ENCODE peak calls at places on chromosome 12, in nine cellular contexts. F, U, L, R, M, V, H, S and P are unnamed samples.

GRCh38 chr12:75452675-75453330 is 27.8 kb upstream of the GLIPR1 start:
- DNase-seq in F (peak), U (no peak), L (peak), R (no peak), M (no peak), V (no peak), H (peak), S (peak), P (peak)

GRCh38 chr12:109611223-109611622 is 37.6 kb downstream of the MVK start:
- DNase-seq in F (no peak), U (no peak), L (no peak), R (no peak), M (no peak), V (no peak), H (no peak), S (no peak), P (no peak)

GRCh38 chr12:63802012-63802608 is 22.4 kb downstream of the RXYLT1 start:
- DNase-seq in F (peak), U (peak), L (peak), R (no peak), M (no peak), V (no peak), H (peak), S (peak), P (peak)

GRCh38 chr12:11510671-11511070 is 115.3 kb upstream of the PRB2 start:
- DNase-seq in F (no peak), U (no peak), L (no peak), R (no peak), M (no peak), V (no peak), H (no peak), S (no peak), P (no peak)

GRCh38 chr12:71476513-71476912 is 36.9 kb downstream of the LGR5 start:
- DNase-seq in F (peak), U (no peak), L (peak), R (no peak), M (no peak), V (no peak), H (peak), S (peak), P (peak)

GRCh38 chr12:124603910-124604775 is 36.7 kb upstream of the NCOR2 start:
- DNase-seq in F (peak), U (no peak), L (no peak), R (no peak), M (no peak), V (no peak), H (no peak), S (no peak), P (no peak)

GRCh38 chr12:74292351-74293194 is 245.1 kb upstream of the ATXN7L3B start:
- DNase-seq in F (no peak), U (no peak), L (no peak), R (peak), M (peak), V (no peak), H (no peak), S (no peak), P (no peak)

GRCh38 chr12:92278378-92278828 is 132.8 kb upstream of the BTG1 start:
- DNase-seq in F (peak), U (no peak), L (peak), R (no peak), M (no peak), V (no peak), H (no peak), S (peak), P (peak)

GRCh38 chr12:29709641-29710040 is 74.1 kb downstream of the TMTC1 start:
- DNase-seq in F (no peak), U (no peak), L (no peak), R (no peak), M (no peak), V (no peak), H (no peak), S (no peak), P (no peak)

GRCh38 chr12:124369055-124369900 is 74.4 kb downstream of the RFLNA start:
- DNase-seq in F (peak), U (no peak), L (peak), R (peak), M (peak), V (peak), H (no peak), S (peak), P (peak)

GRCh38 chr12:24845615-24846014 is 103.3 kb downstream of the BCAT1 start:
- DNase-seq in F (peak), U (no peak), L (peak), R (no peak), M (no peak), V (no peak), H (no peak), S (peak), P (no peak)

GRCh38 chr12:64042901-64043300 is 179.2 kb downstream of the KICS2 start:
- DNase-seq in F (peak), U (no peak), L (peak), R (no peak), M (no peak), V (no peak), H (no peak), S (peak), P (peak)

GRCh38 chr12:39095636-39096330 is 190.4 kb upstream of the CPNE8 start:
- DNase-seq in F (no peak), U (no peak), L (no peak), R (no peak), M (no peak), V (no peak), H (no peak), S (no peak), P (no peak)

GRCh38 chr12:76020281-76020680 is 11.3 kb downstream of the PHLDA1 start:
- DNase-seq in F (peak), U (peak), L (peak), R (no peak), M (peak), V (no peak), H (peak), S (peak), P (peak)

DNA sequence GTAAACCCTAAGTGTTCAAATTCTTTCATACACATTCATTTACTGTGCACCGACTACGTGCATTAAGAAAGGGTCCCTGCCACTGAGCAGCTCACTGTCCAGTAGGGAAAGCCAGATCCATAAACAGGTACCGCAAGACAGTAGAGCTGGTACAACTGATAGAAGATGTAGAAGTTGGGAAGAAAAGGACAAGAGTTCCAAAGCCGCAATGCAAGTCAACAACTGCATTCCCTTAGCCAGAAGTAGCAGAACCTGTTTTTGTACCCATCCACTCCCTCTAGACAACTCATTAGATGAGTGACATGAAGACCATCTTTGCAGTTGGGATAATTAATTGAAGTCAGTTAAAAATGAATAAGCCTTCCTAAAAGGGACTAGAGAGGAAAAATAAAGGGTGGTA is 1.3 kb downstream of the SENP1 start:
- DNase-seq in F (no peak), U (no peak), L (no peak), R (no peak), M (no peak), V (no peak), H (peak), S (no peak), P (no peak)
- H3K4me3 ChIP-seq in F (peak), U (peak), L (peak), R (no peak), M (peak), V (peak), H (peak), S (peak), P (peak)

DNA sequence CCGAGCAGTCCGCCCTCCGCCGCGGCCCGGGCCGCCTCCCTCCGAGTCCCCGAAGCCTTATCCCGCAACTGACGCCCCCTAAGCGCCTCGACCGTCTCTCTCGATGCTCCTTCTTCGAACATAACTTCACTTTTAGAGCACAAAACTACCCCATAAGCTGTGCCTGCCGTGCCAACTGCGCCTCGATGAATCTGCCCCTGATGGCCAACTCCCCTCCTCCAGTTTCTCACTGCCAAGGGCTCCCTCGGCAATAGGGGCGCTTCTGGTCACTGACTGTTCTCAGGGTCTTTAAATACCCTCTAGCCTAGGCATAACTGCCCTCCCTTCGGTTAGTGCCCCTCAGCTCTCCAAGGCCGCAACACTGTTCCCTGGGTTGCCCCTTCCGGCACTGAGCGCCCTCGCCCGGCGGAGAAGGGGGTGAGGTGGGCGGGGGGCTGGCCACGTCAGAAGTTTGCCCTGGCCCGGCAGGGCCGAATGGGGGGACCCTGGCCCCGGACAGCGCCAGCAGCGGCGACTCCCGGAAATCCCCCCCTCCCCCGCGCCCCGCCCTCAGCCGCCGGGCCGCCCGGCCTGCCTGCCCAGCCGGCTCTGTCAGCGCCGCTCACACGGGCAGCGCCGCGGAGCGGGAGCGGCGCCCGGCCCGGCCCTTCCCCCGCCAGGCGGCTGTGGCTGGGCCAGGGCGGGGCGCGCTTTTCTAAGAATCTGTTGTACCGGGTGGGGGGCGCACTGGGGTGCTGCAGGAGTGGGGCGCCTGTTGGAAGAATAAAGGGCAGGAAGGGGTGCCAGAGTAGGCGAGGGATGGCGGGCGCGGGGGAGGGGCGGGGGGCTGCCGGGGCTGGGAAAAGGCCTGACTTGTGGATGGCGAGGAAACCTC is 10.6 kb downstream of the RARG start:
- DNase-seq in F (peak), U (peak), L (peak), R (peak), M (peak), V (peak), H (peak), S (peak), P (peak)
- TF ChIP-seq CTCF in F (no peak), U (peak), L (peak), R (no peak), M (no peak), V (peak), H (peak), S (no peak), P (peak)

DNA sequence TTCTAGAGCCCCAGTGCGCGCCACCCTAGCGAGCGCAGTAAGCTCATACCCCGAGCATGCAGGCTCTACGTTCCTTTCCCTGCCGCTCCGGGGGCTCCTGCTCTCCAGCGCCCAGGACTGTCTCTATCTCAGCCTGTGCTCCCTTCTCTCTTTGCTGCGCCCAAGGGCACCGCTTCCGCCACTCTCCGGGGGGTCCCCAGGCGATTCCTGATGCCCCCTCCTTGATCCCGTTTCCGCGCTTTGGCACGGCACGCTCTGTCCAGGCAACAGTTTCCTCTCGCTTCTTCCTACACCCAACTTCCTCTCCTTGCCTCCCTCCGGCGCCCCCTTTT is 791 bp downstream of the TMEM233 start:
- DNase-seq in F (no peak), U (no peak), L (no peak), R (no peak), M (no peak), V (no peak), H (no peak), S (peak), P (peak)
- H3K4me3 ChIP-seq in F (peak), U (no peak), L (no peak), R (peak), M (peak), V (no peak), H (no peak), S (peak), P (peak)

DNA sequence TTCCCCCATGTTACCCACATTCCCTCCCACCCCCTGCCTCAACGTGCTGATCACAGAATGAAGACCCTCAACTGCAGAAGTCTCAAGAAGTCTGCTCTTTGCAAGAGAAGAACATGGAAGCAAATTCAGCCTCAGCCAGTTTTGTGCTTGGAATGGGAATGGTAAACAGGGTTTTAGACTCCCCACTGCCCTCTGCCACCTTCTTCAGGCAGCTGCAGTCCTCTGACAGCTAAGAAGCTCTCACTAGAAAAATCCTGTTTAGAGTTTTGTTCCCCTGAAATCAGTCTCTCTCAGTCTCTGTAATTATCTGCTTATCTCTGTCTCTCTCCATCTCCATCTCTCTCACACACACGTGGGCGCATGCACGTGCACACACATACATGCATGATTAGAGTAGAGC is 85.4 kb downstream of the CRACR2A start:
- DNase-seq in F (no peak), U (no peak), L (no peak), R (no peak), M (no peak), V (no peak), H (no peak), S (no peak), P (no peak)
- TF ChIP-seq CTCF in F (no peak), U (no peak), L (no peak), R (no peak), M (no peak), V (no peak), H (peak), S (peak), P (peak)

DNA sequence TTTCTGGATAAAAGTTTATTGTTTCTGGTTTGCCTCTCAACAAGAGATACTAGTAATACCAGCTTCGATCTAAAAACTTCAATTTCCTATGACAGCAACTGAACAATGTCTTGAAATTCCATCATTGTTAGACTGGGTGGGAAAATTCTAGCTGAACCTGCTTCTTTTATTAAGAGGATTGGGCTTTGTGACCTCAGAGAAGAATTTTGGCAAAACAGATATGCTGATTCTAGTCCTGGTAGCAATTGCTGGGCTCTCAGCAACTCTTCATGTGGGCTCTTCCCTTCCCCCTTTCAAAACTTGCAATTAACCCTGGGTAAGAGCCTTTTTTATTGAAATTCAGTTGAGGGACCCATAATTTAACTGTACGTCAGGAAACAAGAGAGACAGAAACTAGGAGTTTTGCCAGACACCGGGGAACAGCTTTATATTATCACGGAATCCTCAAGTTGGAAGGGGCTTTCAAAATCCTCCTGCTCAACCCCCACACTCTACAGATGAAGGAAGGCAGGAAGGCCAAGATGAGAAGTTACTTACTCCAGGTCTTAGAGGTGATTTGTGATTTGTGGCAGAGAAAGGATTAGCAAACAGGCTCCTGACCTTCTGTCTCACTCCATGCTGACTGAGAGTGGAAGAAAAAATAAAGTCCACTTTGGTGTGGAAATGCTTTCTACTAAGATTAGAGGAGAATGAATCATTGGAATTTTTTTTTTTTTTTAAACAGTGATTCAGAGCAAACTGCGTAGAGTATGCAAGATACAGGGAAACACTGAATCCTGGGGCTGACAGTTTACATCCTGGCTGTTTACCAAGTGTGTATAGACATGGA is 239.0 kb upstream of the ATP2B1 start:
- DNase-seq in F (peak), U (no peak), L (peak), R (no peak), M (no peak), V (no peak), H (peak), S (peak), P (peak)
- H3K4me3 ChIP-seq in F (peak), U (no peak), L (peak), R (no peak), M (no peak), V (no peak), H (no peak), S (no peak), P (no peak)

GRCh38 chr12:132163911-132164288 is 19.6 kb downstream of the NOC4L start:
- DNase-seq in F (no peak), U (no peak), L (no peak), R (no peak), M (peak), V (no peak), H (no peak), S (no peak), P (no peak)

GRCh38 chr12:132161796-132162507 is 17.7 kb downstream of the NOC4L start:
- DNase-seq in F (no peak), U (no peak), L (no peak), R (no peak), M (peak), V (no peak), H (no peak), S (no peak), P (no peak)

GRCh38 chr12:132163041-132163910 is 19.0 kb downstream of the NOC4L start:
- DNase-seq in F (no peak), U (no peak), L (no peak), R (no peak), M (peak), V (no peak), H (no peak), S (no peak), P (no peak)

GRCh38 chr12:132161046-132161781 is 17.0 kb downstream of the NOC4L start:
- DNase-seq in F (peak), U (no peak), L (peak), R (no peak), M (peak), V (no peak), H (no peak), S (peak), P (peak)

GRCh38 chr12:132162508-132163031 is 18.3 kb downstream of the NOC4L start:
- DNase-seq in F (peak), U (no peak), L (peak), R (no peak), M (peak), V (no peak), H (peak), S (peak), P (peak)
- TF ChIP-seq CTCF in F (no peak), U (no peak), L (no peak), R (no peak), M (no peak), V (no peak), H (no peak), S (no peak), P (no peak)

GRCh38 chr12:68746572-68747180 is 700 bp downstream of the SLC35E3 start:
- DNase-seq in F (peak), U (peak), L (peak), R (peak), M (peak), V (peak), H (peak), S (peak), P (peak)

GRCh38 chr12:68743416-68743815 is 2.6 kb upstream of the SLC35E3 start:
- DNase-seq in F (no peak), U (no peak), L (no peak), R (no peak), M (no peak), V (no peak), H (no peak), S (no peak), P (no peak)

GRCh38 chr12:68745904-68746571 is at the start of gene SLC35E3:
- DNase-seq in F (peak), U (peak), L (peak), R (peak), M (peak), V (peak), H (peak), S (peak), P (peak)

GRCh38 chr12:68749443-68749842 is 3.5 kb downstream of the SLC35E3 start:
- DNase-seq in F (no peak), U (no peak), L (no peak), R (no peak), M (no peak), V (no peak), H (no peak), S (no peak), P (no peak)

GRCh38 chr12:68745376-68745903 is 536 bp upstream of the SLC35E3 start:
- DNase-seq in F (no peak), U (peak), L (no peak), R (no peak), M (no peak), V (no peak), H (no peak), S (no peak), P (peak)
- H3K4me3 ChIP-seq in F (peak), U (peak), L (peak), R (peak), M (peak), V (peak), H (peak), S (peak), P (peak)

GRCh38 chr12:114399664-114400211 is 6.2 kb downstream of the TBX5 start:
- DNase-seq in F (peak), U (no peak), L (peak), R (no peak), M (no peak), V (no peak), H (peak), S (no peak), P (no peak)

GRCh38 chr12:114403044-114403689 is 2.8 kb downstream of the TBX5 start:
- DNase-seq in F (peak), U (no peak), L (peak), R (no peak), M (no peak), V (no peak), H (no peak), S (no peak), P (no peak)

GRCh38 chr12:114400925-114401324 is 5.0 kb downstream of the TBX5 start:
- DNase-seq in F (peak), U (no peak), L (peak), R (no peak), M (no peak), V (no peak), H (no peak), S (no peak), P (no peak)

GRCh38 chr12:114400395-114400794 is 5.5 kb downstream of the TBX5 start:
- DNase-seq in F (peak), U (no peak), L (peak), R (no peak), M (no peak), V (no peak), H (no peak), S (no peak), P (no peak)

GRCh38 chr12:114401346-114402320 is 4.3 kb downstream of the TBX5 start:
- DNase-seq in F (peak), U (no peak), L (peak), R (no peak), M (no peak), V (no peak), H (no peak), S (no peak), P (no peak)
- TF ChIP-seq CTCF in F (no peak), U (no peak), L (no peak), R (no peak), M (no peak), V (no peak), H (no peak), S (no peak), P (no peak)

GRCh38 chr12:7637641-7638040 is 28.1 kb downstream of the APOBEC1 start:
- DNase-seq in F (no peak), U (no peak), L (no peak), R (no peak), M (no peak), V (no peak), H (no peak), S (no peak), P (no peak)

GRCh38 chr12:7638064-7638763 is 27.5 kb downstream of the APOBEC1 start:
- DNase-seq in F (no peak), U (no peak), L (no peak), R (no peak), M (no peak), V (no peak), H (no peak), S (no peak), P (no peak)

GRCh38 chr12:7642287-7642686 is 23.4 kb downstream of the APOBEC1 start:
- DNase-seq in F (no peak), U (no peak), L (no peak), R (no peak), M (no peak), V (no peak), H (no peak), S (no peak), P (no peak)

GRCh38 chr12:7642876-7643309 is 22.8 kb downstream of the APOBEC1 start:
- DNase-seq in F (peak), U (peak), L (no peak), R (no peak), M (no peak), V (no peak), H (no peak), S (peak), P (no peak)

GRCh38 chr12:7638764-7639570 is 26.7 kb downstream of the APOBEC1 start:
- DNase-seq in F (peak), U (peak), L (peak), R (peak), M (peak), V (peak), H (peak), S (peak), P (peak)
- H3K4me3 ChIP-seq in F (no peak), U (no peak), L (no peak), R (peak), M (peak), V (no peak), H (no peak), S (peak), P (peak)